ENCODE peak calls at places on chromosome 1, in nine cellular contexts. X is colonic mucosa; J is CD4-positive, CD25-positive, alpha-beta regulatory T cell; K is naive thymus-derived CD4-positive, alpha-beta T cell; W is mammary epithelial cell; O is aorta; F is suprapubic skin; H is lung; N is AG04450. Q is an unnamed sample. For H3K27me3, the result is how much of the 10 kb centered on the place peaks cover.

GRCh38 chr1:96416111-96416595 is 305.4 kb upstream of the PTBP2 start:
- DNase-seq in X (no peak), J (no peak), K (no peak), W (peak), O (peak), F (no peak), H (no peak), N (peak), Q (no peak)

GRCh38 chr1:150564051-150564991 is 15.1 kb downstream of the MCL1 start:
- DNase-seq in X (no peak), J (peak), K (peak), W (no peak), O (no peak), F (peak), H (no peak), N (no peak), Q (no peak)

GRCh38 chr1:248165186-248165585 is 9.4 kb upstream of the OR2M2 start:
- DNase-seq in X (no peak), J (no peak), K (no peak), W (no peak), O (no peak), F (no peak), H (no peak), N (no peak), Q (no peak)

GRCh38 chr1:161915051-161915503 is 108.6 kb downstream of the OLFML2B start:
- DNase-seq in X (no peak), J (peak), K (no peak), W (no peak), O (no peak), F (no peak), H (no peak), N (no peak), Q (no peak)

GRCh38 chr1:158732524-158732923 is 12.0 kb upstream of the OR6K3 start:
- DNase-seq in X (no peak), J (no peak), K (no peak), W (no peak), O (no peak), F (no peak), H (no peak), N (no peak), Q (no peak)

GRCh38 chr1:17117451-17118265 is 1.6 kb downstream of the PADI2 start:
- DNase-seq in X (no peak), J (no peak), K (no peak), W (no peak), O (no peak), F (no peak), H (no peak), N (no peak), Q (no peak)

GRCh38 chr1:8412183-8412831 is 94.4 kb downstream of the SLC45A1 start:
- DNase-seq in X (no peak), J (no peak), K (no peak), W (peak), O (no peak), F (no peak), H (no peak), N (peak), Q (no peak)

GRCh38 chr1:16318544-16318943 is 33.7 kb downstream of the FBXO42 start:
- DNase-seq in X (no peak), J (no peak), K (no peak), W (no peak), O (peak), F (no peak), H (no peak), N (no peak), Q (no peak)

GRCh38 chr1:3507636-3508275 is 53.3 kb downstream of the ARHGEF16 start:
- DNase-seq in X (no peak), J (no peak), K (no peak), W (no peak), O (no peak), F (no peak), H (no peak), N (no peak), Q (no peak)

GRCh38 chr1:48681476-48682305 is 95.0 kb downstream of the BEND5 start:
- DNase-seq in X (no peak), J (no peak), K (no peak), W (no peak), O (peak), F (no peak), H (no peak), N (no peak), Q (no peak)

GRCh38 chr1:165875604-165876003 is 48.2 kb downstream of the UCK2 start:
- DNase-seq in X (peak), J (no peak), K (no peak), W (no peak), O (no peak), F (no peak), H (no peak), N (no peak), Q (no peak)

GRCh38 chr1:180503274-180503862 is 991 bp upstream of the ACBD6 start:
- DNase-seq in X (peak), J (no peak), K (no peak), W (no peak), O (no peak), F (no peak), H (no peak), N (no peak), Q (no peak)

GRCh38 chr1:209650454-209650853 is 1.8 kb downstream of the LAMB3 start:
- DNase-seq in X (no peak), J (no peak), K (no peak), W (peak), O (no peak), F (no peak), H (no peak), N (no peak), Q (no peak)

GRCh38 chr1:42953182-42954180 is 5.2 kb downstream of the SLC2A1 start:
- DNase-seq in X (no peak), J (no peak), K (no peak), W (peak), O (no peak), F (no peak), H (no peak), N (no peak), Q (no peak)

GRCh38 chr1:207836616-207837352 is 74.1 kb downstream of the CD34 start:
- DNase-seq in X (no peak), J (no peak), K (no peak), W (no peak), O (no peak), F (peak), H (no peak), N (no peak), Q (no peak)

GRCh38 chr1:54681396-54681795 is 34.3 kb upstream of the TTC4 start:
- DNase-seq in X (no peak), J (no peak), K (no peak), W (peak), O (no peak), F (no peak), H (no peak), N (no peak), Q (no peak)

GRCh38 chr1:14924012-14924452 is 229.5 kb upstream of the TMEM51 start:
- DNase-seq in X (peak), J (peak), K (no peak), W (peak), O (peak), F (no peak), H (no peak), N (no peak), Q (peak)

GRCh38 chr1:116572079-116572478 is 1.3 kb upstream of the CD58 start:
- DNase-seq in X (no peak), J (no peak), K (no peak), W (no peak), O (no peak), F (no peak), H (no peak), N (no peak), Q (no peak)

GRCh38 chr1:202037706-202038296 is 27.4 kb downstream of the ELF3 start:
- DNase-seq in X (no peak), J (no peak), K (no peak), W (peak), O (no peak), F (no peak), H (no peak), N (no peak), Q (no peak)

GRCh38 chr1:29912413-29912812 is 676.1 kb downstream of the PTPRU start:
- DNase-seq in X (no peak), J (peak), K (no peak), W (peak), O (no peak), F (no peak), H (no peak), N (peak), Q (no peak)

GRCh38 chr1:185650602-185651230 is 83.5 kb upstream of the HMCN1 start:
- DNase-seq in X (peak), J (no peak), K (no peak), W (peak), O (no peak), F (no peak), H (no peak), N (no peak), Q (no peak)

GRCh38 chr1:66980745-66981367 is 56.1 kb downstream of the MIER1 start:
- DNase-seq in X (no peak), J (no peak), K (no peak), W (peak), O (no peak), F (no peak), H (no peak), N (peak), Q (no peak)
- H3K27ac ChIP-seq in X (peak), J (peak), K (peak), W (no peak), O (no peak), F (peak), H (no peak), N (no peak), Q (peak)

DNA sequence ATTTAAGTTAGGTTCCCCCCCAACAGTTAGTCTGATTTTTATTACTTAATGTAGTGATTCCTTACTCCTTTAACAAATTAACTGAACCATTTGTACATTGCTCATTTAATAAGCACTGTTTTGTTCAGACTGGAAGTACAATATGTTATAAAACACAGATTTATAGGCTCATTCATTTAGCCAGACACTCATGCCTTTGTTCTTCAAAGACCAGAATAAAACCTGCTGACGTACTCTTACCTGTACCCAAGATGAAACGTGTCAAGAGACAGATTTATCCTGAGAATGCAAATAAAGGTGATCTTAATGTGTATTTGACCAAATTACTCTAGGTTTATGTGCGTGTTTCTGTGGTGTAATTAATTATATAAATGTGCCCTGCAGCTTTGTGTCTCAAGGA is 92.8 kb downstream of the INTS7 start:
- DNase-seq in X (no peak), J (no peak), K (no peak), W (no peak), O (no peak), F (no peak), H (no peak), N (no peak), Q (no peak)
- H3K27me3 ChIP-seq in X (under half), J (under half), K (under half), W (under half), O (under half), F (under half), H (under half), N (under half), Q (under half)

GRCh38 chr1:61300899-61301298 is 218.5 kb downstream of the NFIA start:
- DNase-seq in X (no peak), J (no peak), K (no peak), W (no peak), O (no peak), F (no peak), H (no peak), N (no peak), Q (no peak)

GRCh38 chr1:61297887-61298286 is 215.5 kb downstream of the NFIA start:
- DNase-seq in X (no peak), J (no peak), K (no peak), W (no peak), O (no peak), F (no peak), H (no peak), N (no peak), Q (no peak)

GRCh38 chr1:61299468-61299867 is 217.1 kb downstream of the NFIA start:
- DNase-seq in X (no peak), J (no peak), K (no peak), W (no peak), O (no peak), F (no peak), H (no peak), N (no peak), Q (no peak)

GRCh38 chr1:61307422-61308140 is 225.2 kb downstream of the NFIA start:
- DNase-seq in X (no peak), J (no peak), K (no peak), W (no peak), O (no peak), F (no peak), H (no peak), N (no peak), Q (no peak)

DNA sequence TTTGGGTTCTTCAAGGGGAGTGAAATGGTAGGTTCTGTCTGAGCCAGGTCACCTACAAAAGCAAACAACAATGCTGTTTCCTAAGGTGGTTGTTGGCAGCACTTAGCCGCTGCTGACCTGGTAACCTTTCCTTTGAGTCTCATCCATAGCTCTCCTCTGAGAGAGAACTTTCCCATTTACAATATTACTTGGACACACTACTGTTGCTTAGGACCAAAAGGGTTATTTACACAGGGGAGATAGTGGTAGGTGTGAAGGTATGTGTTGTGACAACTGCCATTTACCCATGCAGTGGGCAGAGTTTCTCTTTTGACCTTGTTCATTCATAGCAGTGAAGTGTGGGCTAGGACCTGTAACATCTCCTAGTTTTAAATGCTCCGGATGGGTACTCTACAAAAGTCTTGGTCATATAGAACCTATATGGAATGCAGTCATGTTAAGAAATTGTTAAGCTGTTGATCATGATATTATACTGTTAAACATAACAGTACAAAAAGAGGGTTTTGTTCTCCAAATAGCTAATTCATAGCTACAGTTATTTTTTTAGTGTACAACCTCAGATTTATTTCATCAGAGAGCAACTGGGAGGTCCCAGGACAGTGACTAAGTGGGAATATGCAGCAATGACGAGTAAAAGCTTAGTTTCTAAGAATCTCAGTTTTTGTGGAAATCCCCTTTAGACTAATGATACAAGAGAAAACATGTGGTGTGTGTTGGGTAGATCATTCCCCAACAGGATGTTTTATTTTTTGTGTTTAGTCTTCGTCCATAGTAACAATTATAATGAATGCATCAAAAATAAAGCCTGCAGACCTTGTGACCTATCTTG is 219.7 kb downstream of the NFIA start:
- DNase-seq in X (no peak), J (peak), K (no peak), W (peak), O (no peak), F (no peak), H (no peak), N (peak), Q (no peak)
- H3K27ac ChIP-seq in X (no peak), J (no peak), K (no peak), W (peak), O (peak), F (peak), H (peak), N (no peak), Q (no peak)

GRCh38 chr1:24930703-24931480 is 816 bp upstream of the RUNX3 start:
- DNase-seq in X (no peak), J (no peak), K (no peak), W (no peak), O (no peak), F (no peak), H (no peak), N (no peak), Q (no peak)
- H3K27me3 ChIP-seq in X (half or more), J (under half), K (under half), W (under half), O (under half), F (half or more), H (under half), N (half or more), Q (under half)

GRCh38 chr1:68497358-68497698 is 446 bp upstream of the DEPDC1 start:
- DNase-seq in X (no peak), J (no peak), K (no peak), W (no peak), O (no peak), F (no peak), H (no peak), N (no peak), Q (no peak)

GRCh38 chr1:68496680-68497357 is at the start of gene DEPDC1:
- DNase-seq in X (peak), J (peak), K (peak), W (peak), O (peak), F (peak), H (peak), N (peak), Q (peak)

GRCh38 chr1:68495532-68495931 is 1.4 kb downstream of the DEPDC1 start:
- DNase-seq in X (no peak), J (peak), K (no peak), W (peak), O (no peak), F (no peak), H (no peak), N (no peak), Q (no peak)

GRCh38 chr1:68493193-68493592 is 3.7 kb downstream of the DEPDC1 start:
- DNase-seq in X (no peak), J (no peak), K (no peak), W (no peak), O (no peak), F (no peak), H (no peak), N (no peak), Q (no peak)

GRCh38 chr1:68495968-68496679 is 758 bp downstream of the DEPDC1 start:
- DNase-seq in X (no peak), J (peak), K (no peak), W (peak), O (no peak), F (no peak), H (no peak), N (no peak), Q (no peak)
- H3K27ac ChIP-seq in X (no peak), J (no peak), K (no peak), W (peak), O (no peak), F (no peak), H (no peak), N (peak), Q (no peak)

GRCh38 chr1:18673976-18674375 is 43.3 kb downstream of the PAX7 start:
- DNase-seq in X (no peak), J (no peak), K (no peak), W (no peak), O (no peak), F (no peak), H (no peak), N (no peak), Q (no peak)
- H3K27me3 ChIP-seq in X (under half), J (under half), K (under half), W (under half), O (under half), F (under half), H (under half), N (under half), Q (under half)

GRCh38 chr1:21264913-21265312 is 25.4 kb downstream of the ECE1 start:
- DNase-seq in X (no peak), J (no peak), K (no peak), W (no peak), O (no peak), F (no peak), H (no peak), N (no peak), Q (no peak)
- H3K27ac ChIP-seq in X (no peak), J (no peak), K (no peak), W (no peak), O (peak), F (no peak), H (no peak), N (no peak), Q (no peak)

Q was measured in CD4-positive, alpha-beta memory T cell.